ENCODE peak calls at places on chromosomes 12 and 14, in four cellular contexts. U is Peyer's patch, R is tibial artery, K is GM12865. L is an unnamed sample.

GRCh38 chr12:76026643-76027063 is 4.9 kb downstream of the PHLDA1 start:
- DNase-seq in U (no peak), R (no peak), K (no peak), L (no peak)

GRCh38 chr12:110107369-110108281 is 16.5 kb upstream of the IFT81 start:
- DNase-seq in R (peak; percentile 61), U (no peak), K (no peak), L (no peak)

GRCh38 chr14:68794856-68795601 is 2.2 kb upstream of the ZFP36L1 start:
- DNase-seq in K (peak; percentile 82), R (peak; percentile 73), U (peak; percentile 64), L (no peak)

GRCh38 chr14:72892879-72893635 is 844 bp downstream of the DPF3 start:
- DNase-seq in R (no peak), U (peak; percentile 67), K (peak; percentile 45), L (no peak)

GRCh38 chr14:71438684-71439083 is 493.5 kb upstream of the RGS6 start:
- DNase-seq in K (no peak), R (no peak), U (no peak), L (no peak)

GRCh38 chr14:74585406-74586335 is 26.4 kb downstream of the LTBP2 start:
- DNase-seq in K (no peak), R (no peak), U (peak; percentile 30), L (no peak)

GRCh38 chr14:72986214-72986613 is 40.7 kb downstream of the ZFYVE1 start:
- DNase-seq in R (no peak), K (no peak), U (no peak), L (no peak)

GRCh38 chr12:15458008-15458407 is 135.7 kb downstream of the PTPRO start:
- DNase-seq in U (no peak), R (no peak), K (no peak), L (no peak)

GRCh38 chr12:4771172-4771959 is 51.2 kb downstream of the GALNT8 start:
- DNase-seq in K (no peak), R (no peak), U (no peak), L (no peak)

GRCh38 chr12:54465857-54466499 is 7.4 kb downstream of the GTSF1 start:
- DNase-seq in R (no peak), K (no peak), U (no peak), L (no peak)

GRCh38 chr12:54477259-54477658 is 3.9 kb upstream of the GTSF1 start:
- DNase-seq in K (no peak), U (no peak), R (no peak), L (no peak)

GRCh38 chr12:54475542-54475941 is 2.1 kb upstream of the GTSF1 start:
- DNase-seq in R (no peak), K (no peak), U (no peak), L (no peak)

GRCh38 chr12:54472494-54473262 is 724 bp downstream of the GTSF1 start:
- DNase-seq in R (no peak), U (no peak), K (no peak), L (no peak)

DNA sequence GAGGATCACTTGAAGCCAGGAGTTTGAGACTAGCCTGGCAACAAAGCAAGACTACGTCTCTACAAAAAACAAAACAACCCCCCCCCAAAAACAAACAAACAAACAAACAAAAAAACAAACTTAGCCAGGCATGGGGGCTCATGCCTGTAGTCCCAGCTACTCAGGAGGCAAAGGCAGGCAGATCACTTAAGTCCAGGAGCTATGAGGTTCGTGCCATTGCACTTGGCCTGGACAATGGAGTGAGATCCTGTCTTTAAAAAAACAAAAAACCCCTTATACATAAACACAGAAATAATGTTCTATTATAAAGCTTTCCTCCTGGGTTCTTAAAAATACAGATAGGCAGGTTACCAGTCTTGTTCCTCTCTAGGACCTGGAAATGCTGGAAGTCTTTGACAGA is 1.6 kb downstream of the GTSF1 start:
- DNase-seq in K (no peak), R (no peak), U (no peak), L (no peak)
- H3K4me3 ChIP-seq in K (no peak overlapping the region), R (no peak overlapping the region), U (no peak overlapping the region), L (no peak overlapping the region)

GRCh38 chr12:105106621-105107020 is 910 bp upstream of the WASHC4 start:
- DNase-seq in R (no peak), U (no peak), K (no peak), L (no peak)

GRCh38 chr12:105107176-105107496 is 395 bp upstream of the WASHC4 start:
- DNase-seq in K (no peak), R (no peak), U (no peak), L (peak; percentile 18)

GRCh38 chr12:105110851-105111250 is 3.3 kb downstream of the WASHC4 start:
- DNase-seq in R (no peak), K (no peak), U (no peak), L (no peak)

GRCh38 chr12:105107497-105108371 is at the start of gene WASHC4:
- DNase-seq in U (peak; percentile 98), K (peak; percentile 96), R (peak; percentile 95), L (peak; percentile 75)

GRCh38 chr12:105109465-105110212 is 2.1 kb downstream of the WASHC4 start:
- DNase-seq in R (no peak), U (no peak), K (peak; percentile 75), L (no peak)
- H3K4me3 ChIP-seq in R (peak overlapping the region; percentile 89), U (peak overlapping the region; percentile 87), K (peak overlapping the region; percentile 88), L (no peak overlapping the region)

GRCh38 chr14:99881011-99881410 is 87.8 kb downstream of the EML1 start:
- DNase-seq in K (no peak), U (no peak), R (no peak), L (no peak)

GRCh38 chr14:99878563-99878962 is 85.3 kb downstream of the EML1 start:
- DNase-seq in U (no peak), K (no peak), R (no peak), L (no peak)

GRCh38 chr14:99875421-99875820 is 82.2 kb downstream of the EML1 start:
- DNase-seq in U (no peak), R (no peak), K (no peak), L (no peak)

GRCh38 chr14:99876406-99876805 is 83.2 kb downstream of the EML1 start:
- DNase-seq in K (no peak), R (no peak), U (no peak), L (no peak)

GRCh38 chr14:99879401-99880295 is 86.4 kb downstream of the EML1 start:
- DNase-seq in R (no peak), K (no peak), U (no peak), L (no peak)
- H3K4me3 ChIP-seq in R (no peak overlapping the region), K (no peak overlapping the region), U (no peak overlapping the region), L (no peak overlapping the region)

DNA sequence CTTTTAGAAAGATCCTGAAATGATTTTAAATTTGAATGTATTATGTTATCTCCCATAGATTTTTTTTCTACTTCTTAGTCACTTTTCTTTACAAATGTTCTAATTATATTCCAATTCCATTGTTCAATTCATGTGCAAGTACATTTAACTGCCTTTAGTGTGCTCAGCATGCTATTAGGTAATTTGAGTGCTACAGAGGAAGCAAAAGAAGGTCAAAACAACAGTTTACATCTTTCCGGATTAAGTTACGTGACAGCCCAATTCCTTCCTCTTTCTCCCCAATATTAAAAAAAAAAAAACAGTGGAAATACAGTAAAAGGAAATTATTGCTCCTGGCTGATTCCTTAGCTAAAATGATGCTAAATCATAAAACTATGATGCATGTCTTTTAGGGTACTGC is 98.3 kb downstream of the RTN1 start:
- DNase-seq in U (no peak), K (no peak), R (no peak), L (no peak)
- H3K4me3 ChIP-seq in U (no peak overlapping the region), K (no peak overlapping the region), R (no peak overlapping the region), L (no peak overlapping the region)

GRCh38 chr12:12696562-12697383 is 790 bp upstream of the GPR19 start:
- DNase-seq in R (peak; percentile 93), K (peak; percentile 96), U (peak; percentile 90), L (no peak)
- H3K4me3 ChIP-seq in R (peak overlapping the region; percentile 58), K (peak overlapping the region; percentile 83), U (peak overlapping the region; percentile 51), L (peak overlapping the region; percentile 57)

GRCh38 chr12:116091579-116091978 is 185.9 kb downstream of the MED13L start:
- DNase-seq in U (no peak), K (no peak), R (no peak), L (no peak)

GRCh38 chr12:116090516-116090915 is 187.0 kb downstream of the MED13L start:
- DNase-seq in U (no peak), K (no peak), R (no peak), L (no peak)

GRCh38 chr12:116089080-116089479 is 188.4 kb downstream of the MED13L start:
- DNase-seq in R (no peak), U (no peak), K (no peak), L (no peak)

GRCh38 chr12:116087399-116087798 is 190.1 kb downstream of the MED13L start:
- DNase-seq in R (no peak), U (no peak), K (peak; percentile 16), L (no peak)

DNA sequence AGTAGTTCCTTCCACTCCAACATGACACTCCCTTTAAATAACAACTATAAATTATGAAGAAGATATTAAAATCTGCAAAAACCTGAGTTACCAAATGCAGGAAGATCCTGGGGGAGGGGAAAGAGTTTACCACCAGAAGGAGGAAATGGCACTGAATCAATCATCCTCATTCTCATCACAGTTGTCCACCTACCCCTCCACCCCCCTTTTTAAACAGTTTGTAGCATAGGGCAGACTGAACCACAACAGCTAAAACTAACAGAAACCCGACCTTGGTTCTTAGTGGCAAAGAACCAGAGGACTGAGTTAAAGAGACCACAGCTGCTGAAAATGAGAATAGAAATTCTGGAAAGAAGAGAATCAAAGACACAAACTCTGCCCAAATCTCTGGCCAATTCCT is 189.5 kb downstream of the MED13L start:
- DNase-seq in K (peak; percentile 57), U (no peak), R (no peak), L (peak; percentile 20)
- H3K4me3 ChIP-seq in K (no peak overlapping the region), U (no peak overlapping the region), R (no peak overlapping the region), L (no peak overlapping the region)

GRCh38 chr12:124040737-124041136 is 67.7 kb downstream of the ZNF664 start:
- DNase-seq in K (no peak), U (no peak), R (no peak), L (no peak)

GRCh38 chr12:124041907-124042306 is 68.9 kb downstream of the ZNF664 start:
- DNase-seq in R (no peak), K (no peak), U (no peak), L (no peak)

GRCh38 chr12:124039276-124039675 is 66.3 kb downstream of the ZNF664 start:
- DNase-seq in R (no peak), K (no peak), U (no peak), L (no peak)

GRCh38 chr12:124037341-124037740 is 64.3 kb downstream of the ZNF664 start:
- DNase-seq in R (no peak), U (no peak), K (no peak), L (no peak)

DNA sequence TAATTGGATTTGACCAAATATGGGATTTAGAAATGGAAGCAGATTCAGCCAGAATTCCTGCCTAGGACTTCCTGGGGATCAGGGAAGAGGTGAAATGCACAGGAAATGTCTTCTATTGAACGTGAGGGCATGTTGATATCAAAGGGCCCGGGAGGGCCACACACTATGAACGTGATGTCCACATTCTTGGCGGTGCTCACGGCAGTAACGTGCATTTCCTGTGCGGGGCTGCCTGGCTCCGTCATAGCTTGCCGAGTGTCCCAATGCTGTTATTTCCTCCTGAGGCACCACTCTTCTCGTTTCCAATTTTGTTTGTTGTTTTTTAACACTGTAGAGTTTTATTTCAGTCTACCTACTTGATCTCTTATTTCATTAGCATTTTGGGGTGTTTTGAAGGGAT is 67.3 kb downstream of the ZNF664 start:
- DNase-seq in K (no peak), R (no peak), U (no peak), L (no peak)
- H3K4me3 ChIP-seq in K (no peak overlapping the region), R (no peak overlapping the region), U (no peak overlapping the region), L (no peak overlapping the region)

GRCh38 chr12:67651380-67651695 is 2.8 kb downstream of the DYRK2 start:
- DNase-seq in K (peak; percentile 50), R (no peak), U (no peak), L (peak; percentile 51)
- H3K4me3 ChIP-seq in K (peak overlapping the region; percentile 98), R (peak overlapping the region; percentile 93), U (peak overlapping the region; percentile 95), L (no peak overlapping the region)

L was measured in Jurkat, Clone E6-1.